ENCODE peak calls at places on chromosomes 3 and 15, in four cellular contexts. U is ovary, Z is IMR-90, B is A549. Y is an unnamed sample.

GRCh38 chr15:96559087-96559486 is 228.6 kb downstream of the NR2F2 start:
- DNase-seq in U (no peak), Z (no peak), B (no peak), Y (no peak)

GRCh38 chr3:24394754-24395153 is 99.9 kb downstream of the THRB start:
- DNase-seq in U (no peak), Z (no peak), B (no peak), Y (no peak)

GRCh38 chr3:128702391-128702790 is 23.6 kb upstream of the RAB7A start:
- DNase-seq in U (no peak), Z (no peak), B (no peak), Y (no peak)

GRCh38 chr3:23885210-23885609 is 31.6 kb downstream of the NKIRAS1 start:
- DNase-seq in U (no peak), Z (no peak), B (no peak), Y (no peak)

GRCh38 chr3:143720381-143720780 is 127.9 kb downstream of the SLC9A9 start:
- DNase-seq in U (no peak), Z (no peak), B (no peak), Y (no peak)

GRCh38 chr15:40770147-40770721 is 454 bp downstream of the C15orf62 start:
- DNase-seq in U (no peak), Z (no peak), B (no peak), Y (no peak)

GRCh38 chr3:105827959-105828358 is 40.9 kb downstream of the CBLB start:
- DNase-seq in U (peak), Z (peak), B (peak), Y (no peak)

GRCh38 chr3:127684871-127685707 is 12.3 kb downstream of the ABTB1 start:
- DNase-seq in U (peak), Z (no peak), B (no peak), Y (no peak)

GRCh38 chr15:96328101-96328958 is 2.2 kb upstream of the NR2F2 start:
- DNase-seq in U (no peak), Z (no peak), B (no peak), Y (no peak)

GRCh38 chr15:62391565-62392262 is 226.6 kb upstream of the C2CD4B start:
- DNase-seq in U (peak), Z (peak), B (peak), Y (no peak)

GRCh38 chr3:131551761-131552160 is 49.0 kb upstream of the MRPL3 start:
- DNase-seq in U (peak), Z (no peak), B (no peak), Y (no peak)
- H3K4me3 ChIP-seq in U (no peak), Z (no peak), B (no peak), Y (no peak)

GRCh38 chr3:111070772-111071256 is 802 bp upstream of the NECTIN3 start:
- DNase-seq in U (no peak), Z (no peak), B (no peak), Y (no peak)
- TF ChIP-seq POLR2A in U (no peak), Z (no peak), B (no peak), Y (no peak)

DNA sequence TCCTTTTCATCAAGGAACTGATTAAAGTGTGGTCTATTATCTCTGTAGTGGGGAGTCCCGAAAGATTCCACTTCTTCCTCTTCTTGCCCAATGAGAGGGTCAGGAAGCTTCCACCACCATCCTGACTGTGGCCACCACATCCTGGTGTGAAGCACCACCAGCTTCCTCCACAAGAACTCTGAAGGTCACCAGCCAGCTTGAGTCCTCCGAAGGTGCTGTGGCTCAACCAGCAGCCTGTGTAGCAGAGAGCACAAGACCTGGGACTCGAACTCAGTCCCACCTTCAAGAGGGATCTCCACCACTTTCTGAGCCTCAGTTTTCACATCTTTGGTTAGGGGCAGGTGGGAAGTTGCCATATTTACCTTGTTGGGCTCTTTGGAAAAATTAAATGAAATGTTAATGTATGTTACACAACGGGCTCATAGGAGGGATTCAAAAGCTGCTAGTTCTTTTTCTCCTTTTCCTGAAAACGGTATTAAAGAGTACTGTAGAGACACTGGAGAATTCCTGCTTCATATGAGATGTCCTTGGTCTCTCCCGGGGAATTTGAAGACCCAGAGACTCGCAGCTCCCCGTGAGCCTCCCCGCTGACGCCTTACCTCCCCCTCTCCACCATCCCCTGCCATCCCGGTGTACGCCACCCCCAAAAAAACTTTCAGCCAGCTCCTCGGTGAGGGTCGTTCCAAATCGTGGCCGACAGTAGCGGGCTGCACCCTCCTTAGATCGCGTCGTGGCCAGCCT is 816 bp upstream of the ACAN start:
- DNase-seq in U (no peak), Z (no peak), B (no peak), Y (no peak)
- H3K4me3 ChIP-seq in U (no peak), Z (no peak), B (peak), Y (no peak)

GRCh38 chr3:38453075-38453913 is at the start of gene ACVR2B:
- DNase-seq in U (peak), Z (peak), B (peak), Y (peak)
- TF ChIP-seq POLR2A in U (no peak), Z (no peak), B (no peak), Y (no peak)

Y was measured in esophagus squamous epithelium.